ENCODE peak calls at places on chromosomes 7 and 10, in eight cellular contexts. Q is natural killer cell treated with Interleukin-12 subunit alpha and Interleukin-12 subunit beta and Interleukin-15 and Interleukin-18, amount 100 ng/mL, for 72 hours; I is lower lobe of right lung; T is activated T-cell treated with anti-CD3 and anti-CD28 coated beads, Interleukin-2, amount 50 U/mL, for 48 hours; Y is mucosa of gallbladder; A is IMR-90; B is activated CD4-positive, alpha-beta T cell treated with anti-CD3 and anti-CD28 coated beads, Interleukin-2, amount 50 U/mL, for 4 hours; S is CD4-positive, CD25-positive, alpha-beta regulatory T cell. P is an unnamed sample.

GRCh38 chr10:3538850-3539531 is 246.0 kb downstream of the KLF6 start:
- DNase-seq in B (peak), S (no peak), Y (peak), I (no peak), T (peak), Q (no peak), A (peak), P (peak)

GRCh38 chr10:132482090-132482489 is 55.5 kb upstream of the INPP5A start:
- DNase-seq in Q (no peak), S (no peak), A (peak), B (no peak), Y (no peak), T (no peak), I (peak), P (no peak)

GRCh38 chr10:108241166-108241565 is 1076.7 kb upstream of the SORCS1 start:
- DNase-seq in A (no peak), T (no peak), Q (no peak), S (no peak), I (no peak), Y (no peak), B (no peak), P (no peak)

GRCh38 chr7:133545613-133546012 is 292.7 kb downstream of the EXOC4 start:
- DNase-seq in Q (no peak), S (no peak), A (peak), I (no peak), Y (no peak), B (no peak), T (no peak), P (no peak)

GRCh38 chr10:14102056-14102455 is 228.7 kb downstream of the FRMD4A start:
- DNase-seq in S (no peak), T (no peak), Y (no peak), Q (no peak), A (peak), B (no peak), I (no peak), P (no peak)

GRCh38 chr10:114791768-114792167 is 29.8 kb upstream of the FHIP2A start:
- DNase-seq in T (no peak), S (no peak), Q (no peak), I (no peak), B (no peak), Y (no peak), A (no peak), P (no peak)

GRCh38 chr7:158973440-158973839 is 117.1 kb downstream of the DYNC2I1 start:
- DNase-seq in S (peak), A (no peak), T (peak), Q (no peak), I (no peak), Y (no peak), B (peak), P (no peak)

GRCh38 chr10:132542086-132542775 is 4.6 kb downstream of the INPP5A start:
- DNase-seq in A (no peak), Y (no peak), S (no peak), T (no peak), B (no peak), Q (peak), I (peak), P (no peak)

GRCh38 chr10:28970231-28970630 is 292.9 kb downstream of the BAMBI start:
- DNase-seq in B (no peak), T (no peak), Q (no peak), A (peak), S (no peak), Y (no peak), I (no peak), P (no peak)

GRCh38 chr7:110382736-110383135 is 708.2 kb upstream of the LRRN3 start:
- DNase-seq in I (no peak), S (no peak), Y (no peak), T (no peak), B (no peak), Q (no peak), A (no peak), P (no peak)

GRCh38 chr10:6665847-6666246 is 85.8 kb upstream of the PRKCQ start:
- DNase-seq in Y (no peak), A (no peak), I (no peak), B (peak), S (peak), T (peak), Q (no peak), P (no peak)

GRCh38 chr10:1576467-1577259 is 160.7 kb downstream of the ADARB2 start:
- DNase-seq in Y (no peak), I (no peak), T (no peak), B (no peak), A (no peak), S (no peak), Q (no peak), P (no peak)

GRCh38 chr10:13099144-13099665 is 758 bp upstream of the OPTN start:
- DNase-seq in S (peak), A (peak), Y (peak), Q (no peak), T (peak), I (no peak), B (no peak), P (no peak)

GRCh38 chr7:142568430-142569097 is 180.7 kb upstream of the PRSS1 start:
- DNase-seq in S (no peak), Q (no peak), I (no peak), B (no peak), A (peak), Y (no peak), T (no peak), P (no peak)

GRCh38 chr10:488933-489215 is 200.6 kb downstream of the DIP2C start:
- DNase-seq in B (no peak), I (no peak), T (no peak), Y (no peak), A (no peak), S (no peak), Q (no peak), P (no peak)

GRCh38 chr7:64557601-64558322 is 5.1 kb downstream of the ZNF680 start:
- DNase-seq in Q (no peak), Y (no peak), B (no peak), S (no peak), I (no peak), A (no peak), T (no peak), P (no peak)

GRCh38 chr10:29622382-29622885 is 12.3 kb downstream of the SVIL start:
- DNase-seq in A (no peak), T (no peak), B (no peak), Q (no peak), Y (no peak), I (no peak), S (no peak), P (no peak)

GRCh38 chr7:88310950-88311674 is 4.4 kb upstream of the STEAP4 start:
- DNase-seq in T (no peak), B (no peak), I (no peak), Q (no peak), S (no peak), Y (no peak), A (no peak), P (no peak)

GRCh38 chr7:96359876-96360275 is 38.0 kb upstream of the SLC25A13 start:
- DNase-seq in B (no peak), Y (no peak), T (no peak), S (no peak), A (no peak), I (no peak), Q (no peak), P (no peak)

GRCh38 chr10:7380704-7381241 is 30.1 kb downstream of the SFMBT2 start:
- DNase-seq in Y (no peak), S (no peak), T (no peak), B (no peak), I (no peak), Q (no peak), A (no peak), P (no peak)

GRCh38 chr7:27774717-27775328 is 34.9 kb downstream of the TAX1BP1 start:
- DNase-seq in S (peak), T (no peak), A (peak), Y (no peak), I (no peak), B (no peak), Q (no peak), P (no peak)